ENCODE peak calls at places on chromosome 17, in four cellular contexts. V is thyroid gland, H is AG09309, D is tibial artery. L is an unnamed sample.
A peak's percentile ranks its signal among the peaks of the same experiment; 100 is the strongest.

GRCh38 chr17:4480929-4481898 is 17.5 kb upstream of the SPNS2 start:
- DNase-seq in V (no peak), H (no peak), D (no peak), L (no peak)

GRCh38 chr17:73166731-73167581 is 2.1 kb downstream of the SSTR2 start:
- DNase-seq in V (no peak), H (no peak), D (no peak), L (no peak)

GRCh38 chr17:2222901-2223616 is 80.5 kb downstream of the SMG6 start:
- DNase-seq in V (peak; percentile 32), H (no peak), D (peak; percentile 67), L (no peak)

GRCh38 chr17:51907041-51907440 is 251.5 kb downstream of the CA10 start:
- DNase-seq in V (no peak), H (no peak), D (no peak), L (no peak)

GRCh38 chr17:82257473-82257872 is 16.0 kb downstream of the CSNK1D start:
- DNase-seq in V (no peak), H (no peak), D (no peak), L (no peak)

GRCh38 chr17:50036455-50037320 is 19.2 kb upstream of the ITGA3 start:
- DNase-seq in V (peak; percentile 46), H (no peak), D (no peak), L (no peak)

GRCh38 chr17:1573932-1574696 is 11.5 kb upstream of the PITPNA start:
- DNase-seq in V (peak; percentile 88), H (no peak), D (peak; percentile 84), L (peak; percentile 91)

GRCh38 chr17:45640141-45640850 is 143.8 kb upstream of the CRHR1 start:
- DNase-seq in V (peak; percentile 74), H (peak; percentile 23), D (peak; percentile 60), L (peak; percentile 80)

GRCh38 chr17:6936370-6937028 is 59.4 kb upstream of the ALOX12 start:
- DNase-seq in V (no peak), H (no peak), D (peak; percentile 43), L (no peak)

GRCh38 chr17:47230864-47231263 is 21.7 kb downstream of the MYL4 start:
- DNase-seq in V (peak; percentile 94), H (no peak), D (no peak), L (no peak)

GRCh38 chr17:44269795-44270320 is 1.9 kb upstream of the SLC4A1 start:
- DNase-seq in V (no peak), H (no peak), D (no peak), L (no peak)

GRCh38 chr17:45940826-45941225 is 46.5 kb downstream of the MAPT start:
- DNase-seq in V (peak; percentile 76), H (no peak), D (peak; percentile 83), L (no peak)

GRCh38 chr17:33964344-33964979 is 290.6 kb upstream of the CCL2 start:
- DNase-seq in V (no peak), H (no peak), D (no peak), L (no peak)

GRCh38 chr17:28574536-28574935 is 2.2 kb downstream of the ALDOC start:
- DNase-seq in V (no peak), H (no peak), D (no peak), L (no peak)
- TF ChIP-seq CTCF in V (no peak), H (no peak), D (no peak), L (peak; percentile 35)

GRCh38 chr17:63429766-63430165 is 16.3 kb downstream of the CYB561 start:
- DNase-seq in V (no peak), H (no peak), D (no peak), L (no peak)

GRCh38 chr17:63430223-63430622 is 15.9 kb downstream of the CYB561 start:
- DNase-seq in V (no peak), H (no peak), D (no peak), L (no peak)

GRCh38 chr17:63431618-63431938 is 14.5 kb downstream of the CYB561 start:
- DNase-seq in V (no peak), H (no peak), D (no peak), L (no peak)

GRCh38 chr17:63433746-63434591 is 12.1 kb downstream of the CYB561 start:
- DNase-seq in V (peak; percentile 32), H (peak; percentile 90), D (peak; percentile 94), L (no peak)

GRCh38 chr17:63431939-63432804 is 13.9 kb downstream of the CYB561 start:
- DNase-seq in V (no peak), H (peak; percentile 88), D (no peak), L (no peak)
- TF ChIP-seq CTCF in V (no peak), H (no peak), D (no peak), L (no peak)

GRCh38 chr17:66843606-66844005 is 8.7 kb downstream of the CACNG5 start:
- DNase-seq in V (no peak), H (no peak), D (no peak), L (no peak)
- TF ChIP-seq CTCF in V (no peak), H (no peak), D (no peak), L (no peak)

GRCh38 chr17:15181816-15182215 is 83.3 kb downstream of the PMP22 start:
- DNase-seq in V (no peak), H (no peak), D (no peak), L (no peak)
- TF ChIP-seq CTCF in V (no peak), H (no peak), D (no peak), L (no peak)

GRCh38 chr17:14057591-14057990 is 11.7 kb upstream of the COX10 start:
- DNase-seq in V (no peak), H (no peak), D (no peak), L (no peak)

GRCh38 chr17:14060706-14061105 is 8.6 kb upstream of the COX10 start:
- DNase-seq in V (no peak), H (no peak), D (no peak), L (no peak)

GRCh38 chr17:14058051-14058450 is 11.3 kb upstream of the COX10 start:
- DNase-seq in V (no peak), H (no peak), D (no peak), L (no peak)

GRCh38 chr17:14067347-14067746 is 2.0 kb upstream of the COX10 start:
- DNase-seq in V (no peak), H (no peak), D (no peak), L (no peak)

DNA sequence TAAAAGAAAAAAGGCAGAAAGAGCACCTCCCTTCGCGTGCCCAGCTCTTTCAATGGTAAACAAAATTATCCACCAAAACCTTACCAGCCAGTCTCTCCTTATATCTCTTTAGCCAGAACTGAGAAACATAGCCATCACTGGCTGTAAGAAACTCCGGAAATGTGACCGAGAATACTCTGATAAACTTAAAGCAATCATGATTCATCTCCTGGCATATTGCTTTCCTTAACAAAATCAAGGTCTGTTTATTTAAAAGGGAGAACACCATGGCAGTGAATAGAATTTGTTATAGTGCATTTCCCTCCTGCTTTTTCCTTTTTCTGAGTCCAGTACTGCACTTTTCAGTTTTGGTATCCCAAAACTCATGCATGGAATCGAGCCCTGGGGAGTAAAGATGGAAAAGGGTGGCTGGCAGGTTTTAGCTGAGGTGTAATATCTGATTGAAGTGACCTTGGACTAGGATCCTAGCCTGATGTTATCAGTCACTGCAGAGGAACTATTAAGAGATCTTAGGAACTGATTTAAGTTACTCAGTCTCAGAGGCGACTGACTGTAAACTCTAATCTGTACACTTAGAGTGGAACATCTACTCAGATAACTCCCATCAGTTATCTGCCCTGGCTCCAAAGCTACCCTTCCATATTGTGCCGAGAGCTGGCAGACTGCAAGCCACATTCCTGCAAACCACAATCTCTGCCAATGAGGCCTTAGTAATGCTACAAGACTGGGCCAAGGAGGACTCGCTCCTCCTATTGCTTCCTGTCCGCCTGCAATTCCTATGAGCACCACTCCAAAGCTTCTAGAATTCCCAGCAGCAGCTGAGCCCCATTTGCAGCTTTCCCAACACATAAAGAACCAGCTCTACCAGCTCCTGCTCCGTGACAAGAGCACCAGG is 7.4 kb upstream of the COX10 start:
- DNase-seq in V (peak; percentile 24), H (peak; percentile 69), D (no peak), L (no peak)
- TF ChIP-seq CTCF in V (no peak), H (peak; percentile 7), D (no peak), L (no peak)

DNA sequence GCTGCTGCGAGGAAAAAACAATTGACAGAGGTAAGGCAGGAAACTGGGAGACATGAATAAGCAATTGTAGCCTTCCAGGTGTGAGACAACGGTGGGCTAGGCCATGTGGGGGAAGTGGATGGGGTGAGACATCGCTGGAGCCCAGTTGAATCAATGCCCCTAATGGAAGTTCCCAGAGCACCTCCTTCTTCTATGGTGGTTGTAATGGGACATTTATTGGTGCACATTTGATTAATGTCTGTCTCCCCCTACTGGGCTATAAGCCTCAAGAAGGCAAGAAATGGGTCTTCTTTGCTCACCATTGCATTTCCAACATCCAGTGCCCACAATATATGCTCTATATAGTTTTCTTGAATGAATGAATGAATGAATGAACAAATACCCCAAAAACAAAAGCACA is 22.7 kb upstream of the CD300E start:
- DNase-seq in V (no peak), H (no peak), D (no peak), L (no peak)
- TF ChIP-seq CTCF in V (peak; percentile 38), H (no peak), D (no peak), L (no peak)

GRCh38 chr17:35555695-35556094 is 4.9 kb downstream of the SLFN14 start:
- DNase-seq in V (no peak), H (no peak), D (no peak), L (no peak)
- TF ChIP-seq CTCF in V (no peak), H (peak; percentile 22), D (peak; percentile 16), L (no peak)

DNA sequence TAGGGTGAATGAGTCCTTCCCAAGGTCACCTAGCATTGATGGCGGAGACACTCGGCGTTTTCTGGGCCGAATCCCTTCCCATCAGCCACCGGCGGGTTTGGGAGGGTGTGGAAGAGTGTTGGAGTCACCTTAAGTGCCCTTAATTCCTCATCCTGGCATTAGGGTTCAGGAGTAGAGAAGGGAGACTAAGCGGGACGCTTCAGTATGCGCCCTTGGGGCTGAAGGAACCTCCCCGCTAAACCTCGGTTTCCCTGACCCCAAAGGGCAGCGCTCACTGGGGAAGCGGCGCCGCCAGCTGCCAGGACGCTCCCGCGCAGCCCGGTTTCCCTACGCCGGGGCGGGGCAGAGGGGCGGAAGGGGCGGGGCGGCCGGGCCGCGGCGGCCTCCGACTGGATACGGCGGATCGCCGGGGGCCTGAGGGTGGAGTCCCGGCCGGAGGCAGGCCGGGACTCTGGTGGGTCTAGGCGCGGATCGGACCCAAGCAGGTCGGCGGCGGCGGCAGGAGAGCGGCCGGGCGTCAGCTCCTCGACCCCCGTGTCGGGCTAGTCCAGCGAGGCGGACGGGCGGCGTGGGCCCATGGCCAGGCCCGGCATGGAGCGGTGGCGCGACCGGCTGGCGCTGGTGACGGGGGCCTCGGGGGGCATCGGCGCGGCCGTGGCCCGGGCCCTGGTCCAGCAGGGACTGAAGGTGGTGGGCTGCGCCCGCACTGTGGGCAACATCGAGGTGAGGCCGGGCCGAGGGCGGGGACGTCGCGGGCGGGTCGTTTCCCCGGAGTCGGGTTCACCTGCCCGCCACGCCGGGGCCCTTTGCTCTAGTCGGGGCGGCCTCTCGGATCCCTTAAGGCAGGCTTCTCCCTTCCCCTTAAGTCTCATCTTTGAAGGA is at the start of gene DHRS11:
- DNase-seq in V (peak; percentile 86), H (no peak), D (peak; percentile 76), L (peak; percentile 80)
- TF ChIP-seq CTCF in V (no peak), H (no peak), D (no peak), L (no peak)

GRCh38 chr17:14688134-14688533 is 387.3 kb downstream of the HS3ST3B1 start:
- DNase-seq in V (no peak), H (no peak), D (no peak), L (no peak)
- TF ChIP-seq CTCF in V (no peak), H (peak; percentile 27), D (no peak), L (no peak)

GRCh38 chr17:28370035-28370743 is at the start of gene VTN:
- DNase-seq in V (no peak), H (peak; percentile 31), D (peak; percentile 38), L (no peak)
- TF ChIP-seq CTCF in V (no peak), H (no peak), D (no peak), L (no peak)